ENCODE peak calls at places on chromosomes 16 and 17, in five cellular contexts. W is ovary, M is MM.1S, Z is Peyer's patch, T is neural progenitor cell. S is an unnamed sample.

GRCh38 chr16:31352344-31353115 is 2.4 kb upstream of the ITGAX start:
- DNase-seq in W (no peak), M (no peak), Z (peak), T (no peak), S (no peak)

GRCh38 chr16:629289-630023 is 1.3 kb upstream of the WFIKKN1 start:
- DNase-seq in W (peak), M (no peak), Z (no peak), T (peak), S (no peak)

GRCh38 chr16:81003064-81003463 is 3.6 kb downstream of the CMC2 start:
- DNase-seq in W (no peak), M (no peak), Z (no peak), T (no peak), S (no peak)

GRCh38 chr17:2564876-2565275 is 28.6 kb upstream of the PAFAH1B1 start:
- DNase-seq in W (no peak), M (no peak), Z (no peak), T (no peak), S (no peak)

GRCh38 chr16:4814542-4815173 is 12.2 kb upstream of the ROGDI start:
- DNase-seq in W (peak), M (no peak), Z (no peak), T (no peak), S (no peak)

GRCh38 chr17:9598661-9599060 is 22.2 kb downstream of the CFAP52 start:
- DNase-seq in W (no peak), M (no peak), Z (no peak), T (no peak), S (no peak)

GRCh38 chr17:64133546-64134215 is 3.7 kb upstream of the ERN1 start:
- DNase-seq in W (no peak), M (peak), Z (no peak), T (peak), S (no peak)

GRCh38 chr17:61467416-61468262 is 15.4 kb downstream of the TBX4 start:
- DNase-seq in W (peak), M (no peak), Z (no peak), T (peak), S (no peak)

GRCh38 chr17:43015579-43015978 is 6.6 kb downstream of the VAT1 start:
- DNase-seq in W (peak), M (no peak), Z (no peak), T (no peak), S (no peak)

GRCh38 chr16:19307587-19308241 is 22.2 kb downstream of the CLEC19A start:
- DNase-seq in W (no peak), M (peak), Z (no peak), T (peak), S (no peak)

GRCh38 chr16:27311449-27311831 is 2.3 kb upstream of the IL4R start:
- DNase-seq in W (no peak), M (no peak), Z (no peak), T (no peak), S (no peak)

GRCh38 chr17:16258916-16259315 is 41.9 kb downstream of the PIGL start:
- DNase-seq in W (no peak), M (no peak), Z (no peak), T (no peak), S (no peak)
- H3K27ac ChIP-seq in W (no peak), M (no peak), Z (no peak), T (no peak), S (no peak)

GRCh38 chr17:976316-976715 is 3.3 kb downstream of the NXN start:
- DNase-seq in W (no peak), M (no peak), Z (no peak), T (no peak), S (no peak)
- H3K27ac ChIP-seq in W (no peak), M (no peak), Z (no peak), T (no peak), S (no peak)

GRCh38 chr16:84526794-84527485 is 22.5 kb upstream of the MEAK7 start:
- DNase-seq in W (no peak), M (no peak), Z (no peak), T (peak), S (no peak)
- H3K27ac ChIP-seq in W (no peak), M (no peak), Z (no peak), T (peak), S (no peak)

DNA sequence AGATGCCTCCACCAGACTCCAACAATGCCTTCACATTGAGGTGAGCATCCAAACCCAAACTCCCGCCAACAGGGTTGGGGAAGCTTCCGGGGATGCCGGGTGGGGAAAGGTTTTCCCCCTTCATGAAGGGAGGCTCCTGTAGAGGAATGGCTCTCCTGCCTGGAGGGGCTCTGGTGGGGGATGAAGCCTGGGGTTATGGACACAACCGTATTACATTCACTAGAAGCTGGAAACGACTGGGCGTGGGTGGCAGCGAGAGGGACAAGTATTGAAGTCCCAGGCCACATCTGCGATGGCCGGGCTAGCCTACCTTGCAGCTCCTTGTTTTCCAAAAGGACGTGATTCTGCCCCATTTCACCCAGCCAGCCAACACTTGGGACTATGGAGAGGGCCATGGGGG is 321.1 kb downstream of the C16orf95 start:
- DNase-seq in W (no peak), M (no peak), Z (no peak), T (no peak), S (no peak)
- H3K27ac ChIP-seq in W (no peak), M (no peak), Z (no peak), T (no peak), S (no peak)

DNA sequence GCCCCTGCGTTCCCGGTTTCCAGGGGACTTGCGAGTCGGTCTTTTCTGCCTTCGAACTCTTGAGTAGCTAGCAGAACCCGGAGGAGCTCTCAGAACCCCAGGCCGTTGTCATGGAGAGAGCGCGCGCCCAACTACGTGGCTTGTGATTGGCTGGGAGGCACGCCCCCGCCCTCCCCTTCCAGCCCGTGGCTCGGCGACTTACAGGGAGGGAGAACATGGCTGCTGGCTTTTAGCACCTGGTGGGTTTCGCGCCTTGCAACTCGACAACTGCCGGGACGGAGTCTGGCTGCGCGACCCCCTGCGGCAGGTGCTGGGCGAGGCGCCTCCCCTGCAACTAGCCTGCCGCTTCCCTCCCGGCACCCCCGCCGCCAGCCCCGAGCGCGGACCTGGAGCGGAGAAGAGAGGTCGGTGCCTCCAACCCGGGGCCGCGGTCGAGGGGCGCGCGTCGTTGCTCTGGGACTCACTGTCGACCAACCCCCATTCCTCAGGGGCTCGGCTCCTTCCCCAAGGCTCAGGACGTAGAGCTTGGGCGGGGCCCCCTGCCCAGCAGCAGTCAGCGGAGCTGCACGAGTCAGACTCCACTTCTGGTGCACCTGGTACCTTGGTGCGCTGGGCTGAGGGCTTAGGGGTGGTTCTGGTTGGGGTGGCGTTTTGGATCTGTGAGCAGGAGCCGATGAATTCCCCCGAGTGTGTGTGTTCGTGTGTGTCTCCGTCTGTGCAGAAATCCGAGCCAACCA is 9.0 kb upstream of the ZFP90 start:
- DNase-seq in W (peak), M (peak), Z (peak), T (peak), S (peak)
- H3K27ac ChIP-seq in W (peak), M (no peak), Z (no peak), T (no peak), S (no peak)

DNA sequence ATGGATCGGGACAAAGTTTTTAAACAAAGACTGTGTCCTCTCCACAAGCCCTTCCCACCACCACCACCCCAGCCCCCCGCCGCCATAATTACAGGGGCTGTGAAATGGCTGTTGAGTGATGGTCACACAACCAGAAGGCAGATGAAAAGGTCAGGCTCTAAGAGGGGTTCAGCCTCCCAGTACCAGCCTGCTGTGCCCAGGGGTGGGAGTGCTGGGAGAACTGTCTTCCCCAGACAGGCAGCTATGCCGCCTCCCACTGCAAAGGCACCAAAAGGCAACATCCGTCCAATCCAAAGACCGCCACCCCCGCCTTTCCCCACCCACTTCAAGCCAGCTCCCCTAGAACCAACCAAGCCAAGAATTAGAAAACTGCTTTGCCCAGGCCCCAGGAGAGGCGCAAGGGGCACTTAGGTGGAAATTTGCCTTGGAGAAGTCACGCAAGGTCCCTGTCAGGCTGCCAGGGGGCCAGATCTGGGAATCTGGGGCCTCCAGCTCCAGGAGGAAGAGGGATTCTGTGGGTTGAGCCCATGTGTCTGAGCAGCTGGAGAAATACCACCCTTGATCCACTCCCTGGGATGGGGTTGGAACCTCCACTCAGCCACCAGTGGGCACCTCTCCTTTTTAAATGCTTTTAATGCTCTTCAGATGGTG is 14.4 kb downstream of the CARHSP1 start:
- DNase-seq in W (peak), M (no peak), Z (no peak), T (no peak), S (no peak)
- H3K27ac ChIP-seq in W (no peak), M (no peak), Z (no peak), T (no peak), S (no peak)

GRCh38 chr17:45116434-45117016 is 15.8 kb downstream of the PLCD3 start:
- DNase-seq in W (no peak), M (no peak), Z (no peak), T (no peak), S (no peak)
- H3K27ac ChIP-seq in W (no peak), M (no peak), Z (no peak), T (no peak), S (no peak)

GRCh38 chr17:69857412-69857835 is 217.6 kb upstream of the KCNJ16 start:
- DNase-seq in W (no peak), M (no peak), Z (no peak), T (no peak), S (no peak)
- H3K27ac ChIP-seq in W (no peak), M (no peak), Z (no peak), T (no peak), S (no peak)

DNA sequence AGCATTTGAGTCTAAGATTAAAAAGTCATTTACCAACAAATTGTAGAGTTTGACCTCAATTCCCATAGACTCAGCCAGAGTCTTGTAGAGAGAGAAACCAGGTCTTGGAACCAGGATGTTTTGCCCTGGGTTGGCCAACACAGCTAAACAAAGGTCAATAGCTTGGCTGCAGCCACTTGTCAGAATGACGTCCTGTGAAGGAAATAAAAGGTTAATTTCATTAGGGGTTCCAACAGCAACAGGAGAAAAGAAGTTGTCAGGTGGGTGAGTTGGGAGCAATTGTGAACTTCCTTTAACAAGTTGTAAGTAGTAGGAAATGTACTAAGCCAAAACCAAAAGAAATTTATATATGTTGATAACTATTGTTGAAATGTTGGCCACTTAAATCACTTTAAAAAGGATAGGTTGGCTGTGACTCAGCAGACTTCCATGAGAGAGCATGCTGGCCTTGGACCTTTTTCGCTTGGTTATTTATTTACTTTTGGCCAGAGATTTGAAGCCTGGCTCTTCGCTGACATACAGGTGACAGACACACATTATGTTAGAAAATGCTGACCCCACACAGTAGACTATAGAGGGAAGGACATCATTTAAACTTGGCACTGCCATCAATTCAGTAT is 4.3 kb downstream of the TAT start:
- DNase-seq in W (no peak), M (no peak), Z (no peak), T (no peak), S (no peak)
- H3K27ac ChIP-seq in W (no peak), M (no peak), Z (peak), T (no peak), S (no peak)